ENCODE peak calls at places on chromosomes 4 and X, in ten cellular contexts. R is endothelial cell, P is activated B cell treated with CpG ODN at 0.5 μM for 24 hours, O is neural progenitor cell, I is NB4, G is kidney epithelial cell, M is HCT116, Q is astrocyte of the cerebellum, K is tibial nerve, T is mammary epithelial cell. B is an unnamed sample.

GRCh38 chr4:39706334-39706733 is 8.4 kb downstream of the UBE2K start:
- DNase-seq in R (no peak), P (no peak), O (no peak), I (no peak), G (no peak), M (peak; percentile 51), Q (peak; percentile 49), K (no peak), T (peak; percentile 65), B (no peak)

GRCh38 chr4:31059753-31060522 is 339.8 kb downstream of the PCDH7 start:
- DNase-seq in R (no peak), P (no peak), O (no peak), I (no peak), G (no peak), M (peak; percentile 75), Q (no peak), K (no peak), T (no peak), B (no peak)

GRCh38 chr4:2469192-2469984 is 482 bp downstream of the RNF4 start:
- DNase-seq in R (peak; percentile 67), P (peak; percentile 69), O (peak; percentile 60), I (peak; percentile 85), G (no peak), M (no peak), Q (no peak), K (peak; percentile 16), T (peak; percentile 42), B (peak; percentile 53)

GRCh38 chr4:34850983-34851382 is 1393.3 kb downstream of the ARAP2 start:
- DNase-seq in R (no peak), P (no peak), O (no peak), I (no peak), G (no peak), M (no peak), Q (no peak), K (no peak), T (no peak), B (no peak)

GRCh38 chrX:134020910-134021309 is 35.5 kb upstream of the GPC3 start:
- DNase-seq in R (no peak), P (no peak), O (no peak), I (no peak), G (no peak), M (no peak), Q (no peak), K (no peak), T (no peak), B (no peak)

GRCh38 chrX:140477987-140478386 is 26.9 kb downstream of the SOX3 start:
- DNase-seq in R (no peak), P (no peak), O (no peak), I (no peak), G (no peak), M (no peak), Q (no peak), K (no peak), T (no peak), B (no peak)

GRCh38 chr4:146508229-146508939 is 13.4 kb downstream of the SLC10A7 start:
- DNase-seq in R (no peak), P (no peak), O (no peak), I (no peak), G (no peak), M (no peak), Q (no peak), K (no peak), T (no peak), B (no peak)

GRCh38 chrX:47232803-47233332 is at the start of gene USP11:
- DNase-seq in R (no peak), P (no peak), O (peak; percentile 83), I (peak; percentile 77), G (no peak), M (no peak), Q (peak; percentile 6), K (no peak), T (no peak), B (peak; percentile 64)

GRCh38 chrX:150365051-150365952 is 2.2 kb downstream of the MAMLD1 start:
- DNase-seq in R (peak; percentile 80), P (peak; percentile 23), O (peak; percentile 85), I (peak; percentile 80), G (no peak), M (peak; percentile 35), Q (no peak), K (peak; percentile 54), T (peak; percentile 42), B (peak; percentile 85)
- TF ChIP-seq CTCF in R (peak; percentile 68), P (no peak), O (peak; percentile 57), I (peak; percentile 28), G (peak; percentile 35), M (peak; percentile 40), Q (peak; percentile 46), K (peak; percentile 58), T (peak; percentile 60), B (peak; percentile 78)

DNA sequence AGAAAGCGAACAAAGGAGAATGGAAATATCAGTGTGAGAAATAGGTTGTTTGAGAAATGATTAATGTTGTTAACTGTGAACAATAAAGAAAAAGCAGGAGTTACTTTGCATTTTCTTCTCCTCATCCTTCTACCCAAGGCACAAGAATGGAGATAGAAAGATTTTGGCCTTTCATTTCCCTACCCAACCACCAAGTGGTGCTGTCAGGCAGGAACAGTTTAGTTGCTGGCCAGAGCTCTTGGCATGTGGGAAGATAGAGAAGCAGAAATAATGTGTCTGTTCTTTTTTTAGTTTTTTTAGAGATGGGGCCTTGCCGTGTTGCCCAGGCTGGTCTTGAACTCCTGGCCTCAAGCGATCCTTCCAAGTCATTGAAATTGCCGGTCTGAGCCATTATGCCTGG is 12.8 kb downstream of the HOPX start:
- DNase-seq in R (no peak), P (no peak), O (peak; percentile 50), I (no peak), G (no peak), M (peak; percentile 8), Q (no peak), K (no peak), T (no peak), B (peak; percentile 23)
- TF ChIP-seq CTCF in R (peak; percentile 26), P (no peak), O (peak; percentile 69), I (peak; percentile 8), G (no peak), M (peak; percentile 61), Q (peak; percentile 14), K (no peak), T (peak; percentile 60), B (peak; percentile 41)

DNA sequence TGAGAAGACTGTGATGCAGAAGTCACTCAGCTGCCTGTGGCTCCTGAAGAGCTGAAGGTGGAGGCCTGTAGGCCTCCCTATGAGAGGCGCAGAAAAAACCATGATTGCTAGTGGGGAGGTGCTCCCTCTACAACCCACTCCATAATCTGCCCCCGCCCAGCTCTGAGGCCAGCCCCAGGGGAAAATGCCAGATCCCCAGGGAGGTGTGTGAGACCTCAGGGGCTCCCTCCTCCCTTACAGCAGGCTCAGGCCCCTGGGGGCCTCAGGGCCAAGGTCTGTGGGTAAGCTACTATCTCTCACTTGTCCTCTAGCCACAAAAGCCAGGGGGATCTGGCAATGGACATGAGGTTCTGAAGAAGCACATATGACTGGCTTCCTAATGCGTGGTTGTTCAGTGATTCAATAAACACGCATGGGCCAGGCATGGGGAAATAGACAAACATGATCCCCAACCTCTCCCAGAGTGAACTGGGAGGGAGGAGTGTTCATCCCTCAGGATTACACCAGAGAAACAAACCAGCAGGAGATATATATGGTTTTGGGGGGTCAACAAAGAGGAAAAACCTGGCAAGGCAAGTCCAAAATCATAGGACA is 51.0 kb upstream of the MTM1 start:
- DNase-seq in R (no peak), P (no peak), O (no peak), I (peak; percentile 33), G (no peak), M (no peak), Q (no peak), K (no peak), T (no peak), B (no peak)
- TF ChIP-seq CTCF in R (no peak), P (no peak), O (no peak), I (no peak), G (no peak), M (no peak), Q (no peak), K (no peak), T (no peak), B (no peak)

DNA sequence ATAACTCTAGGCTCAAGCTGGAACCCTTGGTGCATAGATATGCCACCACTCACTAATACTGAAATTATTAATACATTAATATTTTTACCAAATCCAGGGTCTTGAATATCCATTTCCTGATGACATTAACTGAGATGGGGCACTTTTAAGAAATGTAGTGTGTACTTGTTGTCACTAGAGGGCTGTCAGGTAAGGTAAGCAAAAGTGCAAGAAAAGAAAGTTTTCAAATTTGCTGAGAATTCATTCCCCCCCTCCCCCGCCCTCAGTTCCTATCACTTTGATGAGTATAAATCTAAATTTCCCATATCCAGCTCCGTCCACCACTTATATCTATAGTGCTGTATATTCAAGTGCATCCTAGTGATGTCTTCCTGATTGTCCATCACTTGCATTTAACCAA is 20.5 kb upstream of the WDR44 start:
- DNase-seq in R (no peak), P (no peak), O (no peak), I (peak; percentile 7), G (no peak), M (no peak), Q (no peak), K (no peak), T (no peak), B (no peak)
- TF ChIP-seq CTCF in R (no peak), P (no peak), O (peak; percentile 31), I (peak; percentile 10), G (peak; percentile 10), M (peak; percentile 27), Q (peak; percentile 20), K (no peak), T (peak; percentile 55), B (no peak)

GRCh38 chr4:147927377-147928137 is 195.7 kb downstream of the ARHGAP10 start:
- DNase-seq in R (no peak), P (no peak), O (no peak), I (no peak), G (no peak), M (no peak), Q (peak; percentile 9), K (no peak), T (no peak), B (no peak)

GRCh38 chr4:147938481-147938880 is 206.6 kb downstream of the ARHGAP10 start:
- DNase-seq in R (no peak), P (no peak), O (peak; percentile 67), I (no peak), G (no peak), M (no peak), Q (no peak), K (no peak), T (no peak), B (no peak)

GRCh38 chr4:147928400-147928799 is 196.5 kb downstream of the ARHGAP10 start:
- DNase-seq in R (no peak), P (no peak), O (no peak), I (no peak), G (no peak), M (no peak), Q (no peak), K (no peak), T (no peak), B (no peak)

GRCh38 chr4:147933779-147934178 is 201.9 kb downstream of the ARHGAP10 start:
- DNase-seq in R (no peak), P (no peak), O (no peak), I (no peak), G (no peak), M (no peak), Q (no peak), K (no peak), T (no peak), B (no peak)

DNA sequence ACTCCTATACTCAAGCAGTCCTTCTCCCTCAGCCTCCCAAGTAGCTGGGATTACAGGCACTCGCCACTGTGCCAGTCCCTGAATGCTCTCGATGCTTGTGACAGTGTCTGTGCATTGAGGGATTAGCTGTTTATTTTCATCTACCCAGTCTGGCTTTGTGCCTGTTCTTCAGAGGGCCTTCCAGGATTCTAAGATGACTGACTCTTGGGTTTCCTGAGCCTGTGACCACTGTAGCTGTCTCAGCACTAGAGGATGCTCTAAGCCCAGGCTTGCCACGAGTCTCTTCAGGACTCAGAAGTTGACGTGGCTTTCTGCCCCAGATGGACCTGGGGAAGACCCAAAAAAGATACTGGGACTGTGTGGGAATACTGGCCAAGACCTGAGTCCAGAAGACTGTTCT is 201.4 kb downstream of the ARHGAP10 start:
- DNase-seq in R (peak; percentile 14), P (no peak), O (peak; percentile 18), I (no peak), G (no peak), M (no peak), Q (no peak), K (no peak), T (no peak), B (no peak)
- TF ChIP-seq CTCF in R (no peak), P (no peak), O (peak; percentile 25), I (no peak), G (no peak), M (peak; percentile 6), Q (peak; percentile 20), K (no peak), T (no peak), B (no peak)